ENCODE peak calls at places on chromosomes 12 and 14, in four cellular contexts. P, H, Z and S are unnamed samples.

GRCh38 chr12:4991373-4991772 is 52.3 kb upstream of the KCNA5 start:
- DNase-seq in H (no peak), Z (no peak), P (no peak), S (no peak)

GRCh38 chr12:38998887-38999482 is 93.6 kb upstream of the CPNE8 start:
- DNase-seq in H (no peak), P (no peak), Z (no peak), S (no peak)

GRCh38 chr12:96258451-96258933 is 64.3 kb downstream of the ELK3 start:
- DNase-seq in P (no peak), Z (peak), H (no peak), S (no peak)

GRCh38 chr12:53677612-53678133 is 1.8 kb upstream of the ATP5MC2 start:
- DNase-seq in H (no peak), P (no peak), Z (no peak), S (no peak)

GRCh38 chr14:43449291-43449690 is 1057.8 kb downstream of the FSCB start:
- DNase-seq in H (no peak), Z (no peak), P (no peak), S (no peak)

GRCh38 chr12:132018193-132018916 is 68.6 kb downstream of the EP400 start:
- DNase-seq in H (no peak), Z (no peak), P (no peak), S (no peak)

GRCh38 chr14:39884091-39884490 is 451.9 kb upstream of the FBXO33 start:
- DNase-seq in H (no peak), P (no peak), Z (no peak), S (no peak)

GRCh38 chr12:42469355-42470006 is 120.1 kb downstream of the PRICKLE1 start:
- DNase-seq in P (no peak), H (no peak), Z (no peak), S (no peak)

GRCh38 chr12:105992849-105993740 is 145.7 kb downstream of the NUAK1 start:
- DNase-seq in Z (no peak), P (no peak), H (no peak), S (no peak)

GRCh38 chr12:45582536-45582935 is 147.0 kb upstream of the ARID2 start:
- DNase-seq in H (no peak), Z (no peak), P (no peak), S (no peak)

GRCh38 chr12:110217996-110218674 is 62.9 kb upstream of the ATP2A2 start:
- DNase-seq in H (no peak), Z (no peak), P (no peak), S (no peak)

GRCh38 chr12:131675126-131676080 is 35.5 kb upstream of the SFSWAP start:
- DNase-seq in H (no peak), P (no peak), Z (no peak), S (no peak)

GRCh38 chr12:128388461-128388921 is 121.5 kb downstream of the TMEM132C start:
- DNase-seq in P (no peak), Z (no peak), H (no peak), S (peak)

GRCh38 chr12:63276537-63277365 is 125.8 kb upstream of the AVPR1A start:
- DNase-seq in Z (no peak), H (peak), P (peak), S (no peak)

GRCh38 chr14:106436310-106436905 is 910.0 kb downstream of the TMEM121 start:
- DNase-seq in P (peak), Z (peak), H (no peak), S (no peak)

GRCh38 chr14:81435578-81436295 is 35.6 kb upstream of the STON2 start:
- DNase-seq in H (peak), Z (peak), P (no peak), S (peak)